ENCODE peak calls at places on chromosomes 13 and 19, in ten cellular contexts. One of them, this sample, is unnamed.

GRCh38 chr13:41004875-41005693 is 14.0 kb downstream of the ELF1 start:
- DNase-seq in lung: no peak
- DNase-seq in fibroblast of villous mesenchyme: peak
- DNase-seq in left ventricle myocardium inferior: no peak
- DNase-seq in CD4-positive, alpha-beta T cell: no peak
- DNase-seq in HFF-Myc: no peak
- DNase-seq in cardiac muscle cell: no peak
- DNase-seq in endodermal cell: no peak
- DNase-seq in body of pancreas: no peak
- DNase-seq in AG09309: no peak
- DNase-seq in this sample: peak

GRCh38 chr13:20231839-20232555 is at the start of gene GJB6:
- DNase-seq in lung: no peak
- DNase-seq in fibroblast of villous mesenchyme: no peak
- DNase-seq in left ventricle myocardium inferior: no peak
- DNase-seq in CD4-positive, alpha-beta T cell: peak
- DNase-seq in HFF-Myc: no peak
- DNase-seq in cardiac muscle cell: peak
- DNase-seq in endodermal cell: peak
- DNase-seq in body of pancreas: no peak
- DNase-seq in AG09309: no peak
- DNase-seq in this sample: no peak

GRCh38 chr13:66543780-66544179 is 686.4 kb downstream of the PCDH9 start:
- DNase-seq in lung: no peak
- DNase-seq in fibroblast of villous mesenchyme: no peak
- DNase-seq in left ventricle myocardium inferior: no peak
- DNase-seq in CD4-positive, alpha-beta T cell: no peak
- DNase-seq in HFF-Myc: no peak
- DNase-seq in cardiac muscle cell: no peak
- DNase-seq in endodermal cell: peak
- DNase-seq in body of pancreas: no peak
- DNase-seq in AG09309: no peak
- DNase-seq in this sample: no peak

GRCh38 chr19:13011653-13012389 is 16.5 kb downstream of the NFIX start:
- DNase-seq in lung: no peak
- DNase-seq in fibroblast of villous mesenchyme: no peak
- DNase-seq in left ventricle myocardium inferior: no peak
- DNase-seq in CD4-positive, alpha-beta T cell: no peak
- DNase-seq in HFF-Myc: no peak
- DNase-seq in cardiac muscle cell: no peak
- DNase-seq in endodermal cell: peak
- DNase-seq in body of pancreas: no peak
- DNase-seq in AG09309: no peak
- DNase-seq in this sample: no peak

GRCh38 chr19:11754663-11755062 is 12.1 kb upstream of the ZNF441 start:
- DNase-seq in lung: no peak
- DNase-seq in fibroblast of villous mesenchyme: no peak
- DNase-seq in left ventricle myocardium inferior: no peak
- DNase-seq in CD4-positive, alpha-beta T cell: no peak
- DNase-seq in HFF-Myc: no peak
- DNase-seq in cardiac muscle cell: no peak
- DNase-seq in endodermal cell: no peak
- DNase-seq in body of pancreas: no peak
- DNase-seq in AG09309: no peak
- DNase-seq in this sample: no peak

GRCh38 chr19:14091086-14091884 is 734 bp upstream of the SAMD1 start:
- DNase-seq in lung: no peak
- DNase-seq in fibroblast of villous mesenchyme: peak
- DNase-seq in left ventricle myocardium inferior: no peak
- DNase-seq in CD4-positive, alpha-beta T cell: peak
- DNase-seq in HFF-Myc: no peak
- DNase-seq in cardiac muscle cell: no peak
- DNase-seq in endodermal cell: peak
- DNase-seq in body of pancreas: peak
- DNase-seq in AG09309: no peak
- DNase-seq in this sample: peak

GRCh38 chr13:112154301-112155060 is 87.5 kb downstream of the SOX1 start:
- DNase-seq in lung: no peak
- DNase-seq in fibroblast of villous mesenchyme: no peak
- DNase-seq in left ventricle myocardium inferior: no peak
- DNase-seq in CD4-positive, alpha-beta T cell: no peak
- DNase-seq in HFF-Myc: no peak
- DNase-seq in cardiac muscle cell: no peak
- DNase-seq in endodermal cell: no peak
- DNase-seq in body of pancreas: no peak
- DNase-seq in AG09309: no peak
- DNase-seq in this sample: no peak

GRCh38 chr19:42155796-42156195 is 23.6 kb upstream of the POU2F2 start:
- DNase-seq in lung: no peak
- DNase-seq in fibroblast of villous mesenchyme: no peak
- DNase-seq in left ventricle myocardium inferior: no peak
- DNase-seq in CD4-positive, alpha-beta T cell: no peak
- DNase-seq in HFF-Myc: no peak
- DNase-seq in cardiac muscle cell: no peak
- DNase-seq in endodermal cell: no peak
- DNase-seq in body of pancreas: no peak
- DNase-seq in AG09309: no peak
- DNase-seq in this sample: no peak

GRCh38 chr13:50613356-50613831 is 230.1 kb downstream of the DLEU7 start:
- DNase-seq in lung: no peak
- DNase-seq in fibroblast of villous mesenchyme: no peak
- DNase-seq in left ventricle myocardium inferior: no peak
- DNase-seq in CD4-positive, alpha-beta T cell: no peak
- DNase-seq in HFF-Myc: no peak
- DNase-seq in cardiac muscle cell: no peak
- DNase-seq in endodermal cell: no peak
- DNase-seq in body of pancreas: no peak
- DNase-seq in AG09309: no peak
- DNase-seq in this sample: no peak

GRCh38 chr13:50618206-50618605 is 225.3 kb downstream of the DLEU7 start:
- DNase-seq in lung: no peak
- DNase-seq in fibroblast of villous mesenchyme: no peak
- DNase-seq in left ventricle myocardium inferior: no peak
- DNase-seq in CD4-positive, alpha-beta T cell: no peak
- DNase-seq in HFF-Myc: no peak
- DNase-seq in cardiac muscle cell: no peak
- DNase-seq in endodermal cell: no peak
- DNase-seq in body of pancreas: no peak
- DNase-seq in AG09309: no peak
- DNase-seq in this sample: no peak

GRCh38 chr13:50615234-50615633 is 228.3 kb downstream of the DLEU7 start:
- DNase-seq in lung: no peak
- DNase-seq in fibroblast of villous mesenchyme: no peak
- DNase-seq in left ventricle myocardium inferior: no peak
- DNase-seq in CD4-positive, alpha-beta T cell: no peak
- DNase-seq in HFF-Myc: no peak
- DNase-seq in cardiac muscle cell: no peak
- DNase-seq in endodermal cell: no peak
- DNase-seq in body of pancreas: no peak
- DNase-seq in AG09309: no peak
- DNase-seq in this sample: no peak

GRCh38 chr13:50617134-50617721 is 226.3 kb downstream of the DLEU7 start:
- DNase-seq in lung: no peak
- DNase-seq in fibroblast of villous mesenchyme: peak
- DNase-seq in left ventricle myocardium inferior: no peak
- DNase-seq in CD4-positive, alpha-beta T cell: no peak
- DNase-seq in HFF-Myc: peak
- DNase-seq in cardiac muscle cell: no peak
- DNase-seq in endodermal cell: no peak
- DNase-seq in body of pancreas: no peak
- DNase-seq in AG09309: peak
- DNase-seq in this sample: no peak

GRCh38 chr13:50616101-50616500 is 227.4 kb downstream of the DLEU7 start:
- DNase-seq in lung: no peak
- DNase-seq in fibroblast of villous mesenchyme: peak
- DNase-seq in left ventricle myocardium inferior: no peak
- DNase-seq in CD4-positive, alpha-beta T cell: no peak
- DNase-seq in HFF-Myc: no peak
- DNase-seq in cardiac muscle cell: no peak
- DNase-seq in endodermal cell: no peak
- DNase-seq in body of pancreas: no peak
- DNase-seq in AG09309: no peak
- DNase-seq in this sample: no peak
- TF ChIP-seq CTCF in lung: no peak
- TF ChIP-seq CTCF in fibroblast of villous mesenchyme: no peak
- TF ChIP-seq CTCF in left ventricle myocardium inferior: no peak
- TF ChIP-seq CTCF in CD4-positive, alpha-beta T cell: no peak
- TF ChIP-seq CTCF in HFF-Myc: no peak
- TF ChIP-seq CTCF in cardiac muscle cell: no peak
- TF ChIP-seq CTCF in endodermal cell: no peak
- TF ChIP-seq CTCF in body of pancreas: no peak
- TF ChIP-seq CTCF in AG09309: no peak
- TF ChIP-seq CTCF in this sample: no peak

GRCh38 chr19:17391371-17392151 is 2.4 kb downstream of the CCDC194 start:
- DNase-seq in lung: no peak
- DNase-seq in fibroblast of villous mesenchyme: no peak
- DNase-seq in left ventricle myocardium inferior: no peak
- DNase-seq in CD4-positive, alpha-beta T cell: no peak
- DNase-seq in HFF-Myc: no peak
- DNase-seq in cardiac muscle cell: peak
- DNase-seq in endodermal cell: peak
- DNase-seq in body of pancreas: no peak
- DNase-seq in AG09309: no peak
- DNase-seq in this sample: peak
- TF ChIP-seq CTCF in lung: no peak
- TF ChIP-seq CTCF in fibroblast of villous mesenchyme: no peak
- TF ChIP-seq CTCF in left ventricle myocardium inferior: peak
- TF ChIP-seq CTCF in CD4-positive, alpha-beta T cell: peak
- TF ChIP-seq CTCF in HFF-Myc: no peak
- TF ChIP-seq CTCF in cardiac muscle cell: no peak
- TF ChIP-seq CTCF in endodermal cell: peak
- TF ChIP-seq CTCF in body of pancreas: no peak
- TF ChIP-seq CTCF in AG09309: no peak
- TF ChIP-seq CTCF in this sample: no peak

DNA sequence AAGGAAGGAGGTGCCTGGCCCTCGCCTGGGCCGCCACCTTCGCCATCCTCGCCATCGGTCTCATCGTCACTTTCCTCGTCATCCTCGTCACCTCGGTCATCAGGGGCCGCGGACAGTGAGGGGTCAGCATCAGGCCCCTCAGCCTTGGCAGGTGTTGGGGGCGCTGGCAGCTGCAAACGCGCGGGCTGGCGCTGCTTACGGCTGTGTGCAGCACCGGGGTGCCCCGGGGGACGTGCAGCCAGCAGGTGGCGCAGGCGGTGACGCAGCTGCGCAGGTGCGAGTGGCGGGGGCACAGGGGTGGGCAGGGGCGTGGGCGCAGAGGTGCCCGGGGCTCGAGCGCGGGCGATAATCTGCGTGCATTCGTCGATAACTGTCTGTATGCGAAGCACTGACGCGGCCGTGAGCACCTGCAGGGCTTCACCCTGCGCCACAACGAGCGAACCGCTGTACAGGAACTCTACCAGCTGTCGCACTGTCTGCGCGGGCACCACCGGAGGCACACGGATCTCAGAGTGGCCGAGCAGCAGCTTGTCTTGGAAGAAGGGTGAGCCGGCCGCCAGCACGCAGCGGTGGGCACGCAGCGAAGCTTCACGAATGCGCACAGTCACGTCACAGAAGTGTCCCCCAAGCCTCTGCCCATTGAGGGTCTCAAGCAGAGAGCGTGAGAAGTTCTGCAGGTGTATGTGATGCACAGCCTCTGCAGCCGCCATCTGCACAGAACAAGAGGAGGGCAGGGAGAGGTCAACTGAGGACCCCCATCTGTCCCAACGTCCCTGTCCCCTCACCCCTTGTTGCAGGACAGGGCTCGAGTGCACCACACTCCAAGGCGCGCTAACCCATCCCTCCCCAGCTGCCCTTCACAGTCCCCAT is 2.4 kb downstream of the ZBTB45 start:
- DNase-seq in lung: no peak
- DNase-seq in fibroblast of villous mesenchyme: no peak
- DNase-seq in left ventricle myocardium inferior: no peak
- DNase-seq in CD4-positive, alpha-beta T cell: no peak
- DNase-seq in HFF-Myc: no peak
- DNase-seq in cardiac muscle cell: no peak
- DNase-seq in endodermal cell: no peak
- DNase-seq in body of pancreas: no peak
- DNase-seq in AG09309: no peak
- DNase-seq in this sample: no peak
- TF ChIP-seq CTCF in lung: no peak
- TF ChIP-seq CTCF in fibroblast of villous mesenchyme: no peak
- TF ChIP-seq CTCF in left ventricle myocardium inferior: no peak
- TF ChIP-seq CTCF in CD4-positive, alpha-beta T cell: peak
- TF ChIP-seq CTCF in HFF-Myc: no peak
- TF ChIP-seq CTCF in cardiac muscle cell: no peak
- TF ChIP-seq CTCF in endodermal cell: peak
- TF ChIP-seq CTCF in body of pancreas: no peak
- TF ChIP-seq CTCF in AG09309: peak
- TF ChIP-seq CTCF in this sample: no peak

GRCh38 chr13:44211286-44211685 is 162.3 kb upstream of the SERP2 start:
- DNase-seq in lung: no peak
- DNase-seq in fibroblast of villous mesenchyme: no peak
- DNase-seq in left ventricle myocardium inferior: no peak
- DNase-seq in CD4-positive, alpha-beta T cell: no peak
- DNase-seq in HFF-Myc: no peak
- DNase-seq in cardiac muscle cell: no peak
- DNase-seq in endodermal cell: no peak
- DNase-seq in body of pancreas: no peak
- DNase-seq in AG09309: no peak
- DNase-seq in this sample: no peak

GRCh38 chr13:44211753-44212152 is 161.9 kb upstream of the SERP2 start:
- DNase-seq in lung: no peak
- DNase-seq in fibroblast of villous mesenchyme: no peak
- DNase-seq in left ventricle myocardium inferior: no peak
- DNase-seq in CD4-positive, alpha-beta T cell: no peak
- DNase-seq in HFF-Myc: no peak
- DNase-seq in cardiac muscle cell: peak
- DNase-seq in endodermal cell: no peak
- DNase-seq in body of pancreas: no peak
- DNase-seq in AG09309: no peak
- DNase-seq in this sample: no peak

GRCh38 chr13:44207476-44207875 is 166.1 kb upstream of the SERP2 start:
- DNase-seq in lung: no peak
- DNase-seq in fibroblast of villous mesenchyme: no peak
- DNase-seq in left ventricle myocardium inferior: no peak
- DNase-seq in CD4-positive, alpha-beta T cell: no peak
- DNase-seq in HFF-Myc: no peak
- DNase-seq in cardiac muscle cell: no peak
- DNase-seq in endodermal cell: no peak
- DNase-seq in body of pancreas: no peak
- DNase-seq in AG09309: no peak
- DNase-seq in this sample: no peak

GRCh38 chr13:44212633-44213387 is 160.8 kb upstream of the SERP2 start:
- DNase-seq in lung: no peak
- DNase-seq in fibroblast of villous mesenchyme: peak
- DNase-seq in left ventricle myocardium inferior: peak
- DNase-seq in CD4-positive, alpha-beta T cell: no peak
- DNase-seq in HFF-Myc: no peak
- DNase-seq in cardiac muscle cell: no peak
- DNase-seq in endodermal cell: no peak
- DNase-seq in body of pancreas: no peak
- DNase-seq in AG09309: peak
- DNase-seq in this sample: no peak

DNA sequence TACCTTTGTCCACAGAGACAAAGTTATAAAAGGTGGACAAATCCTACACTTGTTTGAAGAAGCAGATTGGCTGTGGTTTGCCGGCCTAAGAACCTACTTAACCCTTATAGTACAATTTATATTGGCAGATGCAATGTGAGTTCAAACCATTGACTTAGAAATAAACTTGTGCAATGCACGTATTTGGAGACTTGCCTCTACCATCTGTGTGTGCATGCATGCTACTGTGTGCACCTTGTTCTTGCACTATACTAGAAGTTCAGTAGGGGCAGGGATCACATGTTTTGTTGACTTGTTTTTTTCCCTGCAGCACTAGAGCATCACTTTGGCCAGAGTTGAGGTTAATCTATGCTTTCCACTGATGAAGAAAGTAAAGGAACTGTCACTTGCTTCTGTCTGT is 163.1 kb upstream of the SERP2 start:
- DNase-seq in lung: no peak
- DNase-seq in fibroblast of villous mesenchyme: no peak
- DNase-seq in left ventricle myocardium inferior: no peak
- DNase-seq in CD4-positive, alpha-beta T cell: no peak
- DNase-seq in HFF-Myc: no peak
- DNase-seq in cardiac muscle cell: no peak
- DNase-seq in endodermal cell: no peak
- DNase-seq in body of pancreas: no peak
- DNase-seq in AG09309: no peak
- DNase-seq in this sample: no peak
- TF ChIP-seq CTCF in lung: no peak
- TF ChIP-seq CTCF in fibroblast of villous mesenchyme: no peak
- TF ChIP-seq CTCF in left ventricle myocardium inferior: no peak
- TF ChIP-seq CTCF in CD4-positive, alpha-beta T cell: no peak
- TF ChIP-seq CTCF in HFF-Myc: no peak
- TF ChIP-seq CTCF in cardiac muscle cell: no peak
- TF ChIP-seq CTCF in endodermal cell: no peak
- TF ChIP-seq CTCF in body of pancreas: no peak
- TF ChIP-seq CTCF in AG09309: no peak
- TF ChIP-seq CTCF in this sample: no peak